ENCODE peak calls at places on chromosomes 12 and 14, in ten cellular contexts. One of them, this sample, is unnamed.

GRCh38 chr14:99687284-99688209 is 3.4 kb downstream of the CYP46A1 start:
- DNase-seq in K562: peak; percentile 18
- DNase-seq in transverse colon: no peak
- DNase-seq in HCT116: peak; percentile 15
- DNase-seq in stomach: no peak
- DNase-seq in prostate gland: no peak
- DNase-seq in HL-60: no peak
- DNase-seq in breast epithelium: peak; percentile 7
- DNase-seq in HepG2: peak; percentile 19
- DNase-seq in H1: peak; percentile 93
- DNase-seq in this sample: peak; percentile 57

GRCh38 chr14:64800000-64800399 is 79.7 kb downstream of the SPTB start:
- DNase-seq in K562: no peak
- DNase-seq in transverse colon: peak; percentile 23
- DNase-seq in HCT116: peak; percentile 36
- DNase-seq in stomach: peak; percentile 41
- DNase-seq in prostate gland: no peak
- DNase-seq in HL-60: no peak
- DNase-seq in breast epithelium: no peak
- DNase-seq in HepG2: peak; percentile 35
- DNase-seq in H1: no peak
- DNase-seq in this sample: no peak

GRCh38 chr14:61477845-61478438 is 156.6 kb downstream of the PRKCH start:
- DNase-seq in K562: no peak
- DNase-seq in transverse colon: peak; percentile 77
- DNase-seq in HCT116: peak; percentile 40
- DNase-seq in stomach: peak; percentile 89
- DNase-seq in prostate gland: no peak
- DNase-seq in HL-60: no peak
- DNase-seq in breast epithelium: peak; percentile 68
- DNase-seq in HepG2: no peak
- DNase-seq in H1: no peak
- DNase-seq in this sample: peak; percentile 80

GRCh38 chr12:47412837-47413236 is 293.0 kb downstream of the RPAP3 start:
- DNase-seq in K562: no peak
- DNase-seq in transverse colon: no peak
- DNase-seq in HCT116: no peak
- DNase-seq in stomach: no peak
- DNase-seq in prostate gland: no peak
- DNase-seq in HL-60: no peak
- DNase-seq in breast epithelium: no peak
- DNase-seq in HepG2: no peak
- DNase-seq in H1: no peak
- DNase-seq in this sample: no peak

GRCh38 chr12:124904306-124905098 is 9.9 kb downstream of the UBC start:
- DNase-seq in K562: peak; percentile 78
- DNase-seq in transverse colon: peak; percentile 86
- DNase-seq in HCT116: no peak
- DNase-seq in stomach: peak; percentile 80
- DNase-seq in prostate gland: peak; percentile 75
- DNase-seq in HL-60: no peak
- DNase-seq in breast epithelium: peak; percentile 82
- DNase-seq in HepG2: peak; percentile 72
- DNase-seq in H1: no peak
- DNase-seq in this sample: peak; percentile 96

GRCh38 chr12:127431177-127431576 is 835.8 kb upstream of the TMEM132C start:
- DNase-seq in K562: no peak
- DNase-seq in transverse colon: no peak
- DNase-seq in HCT116: no peak
- DNase-seq in stomach: no peak
- DNase-seq in prostate gland: no peak
- DNase-seq in HL-60: no peak
- DNase-seq in breast epithelium: no peak
- DNase-seq in HepG2: no peak
- DNase-seq in H1: no peak
- DNase-seq in this sample: no peak

GRCh38 chr12:124660846-124661245 is 93.4 kb upstream of the NCOR2 start:
- DNase-seq in K562: no peak
- DNase-seq in transverse colon: no peak
- DNase-seq in HCT116: no peak
- DNase-seq in stomach: no peak
- DNase-seq in prostate gland: no peak
- DNase-seq in HL-60: no peak
- DNase-seq in breast epithelium: no peak
- DNase-seq in HepG2: no peak
- DNase-seq in H1: no peak
- DNase-seq in this sample: no peak

GRCh38 chr12:106369624-106370346 is 12.2 kb downstream of the POLR3B start:
- DNase-seq in K562: no peak
- DNase-seq in transverse colon: no peak
- DNase-seq in HCT116: no peak
- DNase-seq in stomach: no peak
- DNase-seq in prostate gland: no peak
- DNase-seq in HL-60: no peak
- DNase-seq in breast epithelium: no peak
- DNase-seq in HepG2: no peak
- DNase-seq in H1: no peak
- DNase-seq in this sample: no peak

GRCh38 chr12:48067250-48067938 is 38.5 kb downstream of the SENP1 start:
- DNase-seq in K562: no peak
- DNase-seq in transverse colon: no peak
- DNase-seq in HCT116: no peak
- DNase-seq in stomach: no peak
- DNase-seq in prostate gland: no peak
- DNase-seq in HL-60: no peak
- DNase-seq in breast epithelium: no peak
- DNase-seq in HepG2: no peak
- DNase-seq in H1: no peak
- DNase-seq in this sample: no peak

GRCh38 chr12:97568336-97569180 is 106.0 kb downstream of the RMST start:
- DNase-seq in K562: no peak
- DNase-seq in transverse colon: no peak
- DNase-seq in HCT116: no peak
- DNase-seq in stomach: peak; percentile 53
- DNase-seq in prostate gland: peak; percentile 84
- DNase-seq in HL-60: no peak
- DNase-seq in breast epithelium: peak; percentile 37
- DNase-seq in HepG2: peak; percentile 99
- DNase-seq in H1: no peak
- DNase-seq in this sample: no peak

GRCh38 chr12:89160716-89161123 is 191.6 kb downstream of the DUSP6 start:
- DNase-seq in K562: no peak
- DNase-seq in transverse colon: peak; percentile 15
- DNase-seq in HCT116: no peak
- DNase-seq in stomach: no peak
- DNase-seq in prostate gland: no peak
- DNase-seq in HL-60: peak; percentile 45
- DNase-seq in breast epithelium: no peak
- DNase-seq in HepG2: no peak
- DNase-seq in H1: no peak
- DNase-seq in this sample: peak; percentile 69

GRCh38 chr12:103326190-103326589 is 169.6 kb downstream of the C12orf42 start:
- DNase-seq in K562: no peak
- DNase-seq in transverse colon: no peak
- DNase-seq in HCT116: peak; percentile 18
- DNase-seq in stomach: no peak
- DNase-seq in prostate gland: no peak
- DNase-seq in HL-60: no peak
- DNase-seq in breast epithelium: no peak
- DNase-seq in HepG2: peak; percentile 20
- DNase-seq in H1: no peak
- DNase-seq in this sample: no peak

GRCh38 chr14:81221579-81222102 is 882 bp upstream of the GTF2A1 start:
- DNase-seq in K562: no peak
- DNase-seq in transverse colon: no peak
- DNase-seq in HCT116: no peak
- DNase-seq in stomach: no peak
- DNase-seq in prostate gland: peak; percentile 6
- DNase-seq in HL-60: no peak
- DNase-seq in breast epithelium: no peak
- DNase-seq in HepG2: no peak
- DNase-seq in H1: no peak
- DNase-seq in this sample: peak; percentile 59

GRCh38 chr12:28144059-28144458 is 46.2 kb upstream of the CCDC91 start:
- DNase-seq in K562: no peak
- DNase-seq in transverse colon: no peak
- DNase-seq in HCT116: no peak
- DNase-seq in stomach: no peak
- DNase-seq in prostate gland: no peak
- DNase-seq in HL-60: no peak
- DNase-seq in breast epithelium: no peak
- DNase-seq in HepG2: no peak
- DNase-seq in H1: no peak
- DNase-seq in this sample: no peak

GRCh38 chr12:45309826-45310626 is 94.1 kb downstream of the ANO6 start:
- DNase-seq in K562: no peak
- DNase-seq in transverse colon: no peak
- DNase-seq in HCT116: no peak
- DNase-seq in stomach: no peak
- DNase-seq in prostate gland: no peak
- DNase-seq in HL-60: no peak
- DNase-seq in breast epithelium: no peak
- DNase-seq in HepG2: no peak
- DNase-seq in H1: no peak
- DNase-seq in this sample: no peak

GRCh38 chr14:90785474-90785873 is 30.8 kb downstream of the TTC7B start:
- DNase-seq in K562: no peak
- DNase-seq in transverse colon: peak; percentile 31
- DNase-seq in HCT116: peak; percentile 12
- DNase-seq in stomach: peak; percentile 46
- DNase-seq in prostate gland: no peak
- DNase-seq in HL-60: peak; percentile 28
- DNase-seq in breast epithelium: no peak
- DNase-seq in HepG2: no peak
- DNase-seq in H1: no peak
- DNase-seq in this sample: peak; percentile 77
- TF ChIP-seq CTCF in K562: no peak
- TF ChIP-seq CTCF in transverse colon: no peak
- TF ChIP-seq CTCF in HCT116: peak; percentile 49
- TF ChIP-seq CTCF in stomach: no peak
- TF ChIP-seq CTCF in prostate gland: no peak
- TF ChIP-seq CTCF in HL-60: no peak
- TF ChIP-seq CTCF in breast epithelium: no peak
- TF ChIP-seq CTCF in HepG2: peak; percentile 11
- TF ChIP-seq CTCF in H1: peak; percentile 76
- TF ChIP-seq CTCF in this sample: no peak

DNA sequence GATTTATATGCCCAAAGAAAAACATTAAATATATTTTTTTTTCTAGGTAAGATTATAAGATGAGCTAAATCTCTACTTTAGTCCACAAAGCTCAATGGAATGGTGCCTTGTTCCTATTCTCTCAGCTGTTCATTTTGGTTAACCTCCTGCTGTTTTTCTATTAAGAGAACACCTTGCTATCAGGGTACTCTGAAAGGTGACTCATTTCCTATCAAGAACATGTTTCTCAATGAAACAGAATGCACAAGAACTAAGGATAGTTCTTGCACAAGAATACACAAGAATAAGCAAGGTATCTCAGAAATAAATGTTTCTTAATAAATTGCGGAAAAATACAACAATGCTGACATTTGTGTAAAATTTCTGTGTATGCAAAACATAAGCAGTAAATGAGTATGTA is 14.1 kb downstream of the ABCD2 start:
- DNase-seq in K562: no peak
- DNase-seq in transverse colon: no peak
- DNase-seq in HCT116: peak; percentile 41
- DNase-seq in stomach: no peak
- DNase-seq in prostate gland: no peak
- DNase-seq in HL-60: no peak
- DNase-seq in breast epithelium: no peak
- DNase-seq in HepG2: no peak
- DNase-seq in H1: no peak
- DNase-seq in this sample: no peak
- TF ChIP-seq POLR2AphosphoS5 in K562: no peak
- TF ChIP-seq POLR2AphosphoS5 in transverse colon: no peak
- TF ChIP-seq POLR2AphosphoS5 in HCT116: no peak
- TF ChIP-seq POLR2AphosphoS5 in stomach: no peak
- TF ChIP-seq POLR2AphosphoS5 in prostate gland: no peak
- TF ChIP-seq POLR2AphosphoS5 in HL-60: no peak
- TF ChIP-seq POLR2AphosphoS5 in breast epithelium: no peak
- TF ChIP-seq POLR2AphosphoS5 in HepG2: no peak
- TF ChIP-seq POLR2AphosphoS5 in H1: no peak
- TF ChIP-seq POLR2AphosphoS5 in this sample: no peak

GRCh38 chr14:60331201-60332045 is 82.4 kb downstream of the PPM1A start:
- DNase-seq in K562: peak; percentile 55
- DNase-seq in transverse colon: peak; percentile 74
- DNase-seq in HCT116: peak; percentile 67
- DNase-seq in stomach: peak; percentile 73
- DNase-seq in prostate gland: peak; percentile 26
- DNase-seq in HL-60: peak; percentile 29
- DNase-seq in breast epithelium: peak; percentile 23
- DNase-seq in HepG2: peak; percentile 54
- DNase-seq in H1: peak; percentile 92
- DNase-seq in this sample: no peak

GRCh38 chr14:60327447-60328331 is 78.7 kb downstream of the PPM1A start:
- DNase-seq in K562: no peak
- DNase-seq in transverse colon: peak; percentile 60
- DNase-seq in HCT116: no peak
- DNase-seq in stomach: peak; percentile 56
- DNase-seq in prostate gland: peak; percentile 7
- DNase-seq in HL-60: no peak
- DNase-seq in breast epithelium: no peak
- DNase-seq in HepG2: no peak
- DNase-seq in H1: peak; percentile 72
- DNase-seq in this sample: no peak

GRCh38 chr14:60328588-60328987 is 79.6 kb downstream of the PPM1A start:
- DNase-seq in K562: no peak
- DNase-seq in transverse colon: no peak
- DNase-seq in HCT116: no peak
- DNase-seq in stomach: no peak
- DNase-seq in prostate gland: no peak
- DNase-seq in HL-60: no peak
- DNase-seq in breast epithelium: no peak
- DNase-seq in HepG2: no peak
- DNase-seq in H1: no peak
- DNase-seq in this sample: no peak

GRCh38 chr14:60332869-60333268 is 83.8 kb downstream of the PPM1A start:
- DNase-seq in K562: no peak
- DNase-seq in transverse colon: no peak
- DNase-seq in HCT116: no peak
- DNase-seq in stomach: no peak
- DNase-seq in prostate gland: no peak
- DNase-seq in HL-60: no peak
- DNase-seq in breast epithelium: no peak
- DNase-seq in HepG2: no peak
- DNase-seq in H1: no peak
- DNase-seq in this sample: no peak

GRCh38 chr14:60332046-60332399 is 83.0 kb downstream of the PPM1A start:
- DNase-seq in K562: no peak
- DNase-seq in transverse colon: no peak
- DNase-seq in HCT116: no peak
- DNase-seq in stomach: no peak
- DNase-seq in prostate gland: no peak
- DNase-seq in HL-60: no peak
- DNase-seq in breast epithelium: no peak
- DNase-seq in HepG2: no peak
- DNase-seq in H1: no peak
- DNase-seq in this sample: no peak
- TF ChIP-seq CTCF in K562: no peak
- TF ChIP-seq CTCF in transverse colon: peak; percentile 2
- TF ChIP-seq CTCF in HCT116: no peak
- TF ChIP-seq CTCF in stomach: no peak
- TF ChIP-seq CTCF in prostate gland: no peak
- TF ChIP-seq CTCF in HL-60: no peak
- TF ChIP-seq CTCF in breast epithelium: peak; percentile 17
- TF ChIP-seq CTCF in HepG2: no peak
- TF ChIP-seq CTCF in H1: no peak
- TF ChIP-seq CTCF in this sample: no peak

GRCh38 chr12:122421815-122422737 is at the start of gene CLIP1:
- DNase-seq in K562: peak; percentile 84
- DNase-seq in transverse colon: peak; percentile 70
- DNase-seq in HCT116: no peak
- DNase-seq in stomach: peak; percentile 72
- DNase-seq in prostate gland: peak; percentile 55
- DNase-seq in HL-60: peak; percentile 27
- DNase-seq in breast epithelium: peak; percentile 54
- DNase-seq in HepG2: peak; percentile 27
- DNase-seq in H1: peak; percentile 81
- DNase-seq in this sample: peak; percentile 82
- TF ChIP-seq POLR2AphosphoS5 in K562: no peak
- TF ChIP-seq POLR2AphosphoS5 in transverse colon: no peak
- TF ChIP-seq POLR2AphosphoS5 in HCT116: peak; percentile 30
- TF ChIP-seq POLR2AphosphoS5 in stomach: peak; percentile 70
- TF ChIP-seq POLR2AphosphoS5 in prostate gland: no peak
- TF ChIP-seq POLR2AphosphoS5 in HL-60: no peak
- TF ChIP-seq POLR2AphosphoS5 in breast epithelium: peak; percentile 7
- TF ChIP-seq POLR2AphosphoS5 in HepG2: no peak
- TF ChIP-seq POLR2AphosphoS5 in H1: no peak
- TF ChIP-seq POLR2AphosphoS5 in this sample: peak; percentile 91